ENCODE peak calls at places on chromosome X, in five cellular contexts. One of them, this sample, is unnamed. For H3K4me1, the result is how much of the 10 kb centered on the place peaks cover.

GRCh38 chrX:40097101-40097491 is 662 bp downstream of the BCOR start:
- DNase-seq in fibroblast of lung: no peak
- DNase-seq in Peyer's patch: peak
- DNase-seq in upper lobe of right lung: peak
- DNase-seq in H9: no peak
- DNase-seq in this sample: peak

GRCh38 chrX:1592128-1592862 is 891 bp downstream of the AKAP17A start:
- DNase-seq in fibroblast of lung: peak
- DNase-seq in Peyer's patch: no peak
- DNase-seq in upper lobe of right lung: peak
- DNase-seq in H9: peak
- DNase-seq in this sample: peak

GRCh38 chrX:153681175-153681574 is 6.6 kb upstream of the SLC6A8 start:
- DNase-seq in fibroblast of lung: no peak
- DNase-seq in Peyer's patch: peak
- DNase-seq in upper lobe of right lung: no peak
- DNase-seq in H9: peak
- DNase-seq in this sample: no peak

GRCh38 chrX:87808576-87809243 is 291.1 kb downstream of the KLHL4 start:
- DNase-seq in fibroblast of lung: no peak
- DNase-seq in Peyer's patch: no peak
- DNase-seq in upper lobe of right lung: no peak
- DNase-seq in H9: no peak
- DNase-seq in this sample: no peak

GRCh38 chrX:2145672-2146412 is 354.9 kb downstream of the DHRSX start:
- DNase-seq in fibroblast of lung: no peak
- DNase-seq in Peyer's patch: no peak
- DNase-seq in upper lobe of right lung: no peak
- DNase-seq in H9: no peak
- DNase-seq in this sample: no peak

GRCh38 chrX:50622751-50623150 is 152.1 kb upstream of the DGKK start:
- DNase-seq in fibroblast of lung: no peak
- DNase-seq in Peyer's patch: no peak
- DNase-seq in upper lobe of right lung: no peak
- DNase-seq in H9: no peak
- DNase-seq in this sample: no peak

GRCh38 chrX:48045410-48046311 is 25.8 kb downstream of the ZNF630 start:
- DNase-seq in fibroblast of lung: peak
- DNase-seq in Peyer's patch: no peak
- DNase-seq in upper lobe of right lung: no peak
- DNase-seq in H9: no peak
- DNase-seq in this sample: peak

GRCh38 chrX:1321689-1322088 is 14.9 kb upstream of the IL3RA start:
- DNase-seq in fibroblast of lung: no peak
- DNase-seq in Peyer's patch: no peak
- DNase-seq in upper lobe of right lung: no peak
- DNase-seq in H9: no peak
- DNase-seq in this sample: no peak

GRCh38 chrX:68822641-68823410 is 6.0 kb upstream of the EFNB1 start:
- DNase-seq in fibroblast of lung: peak
- DNase-seq in Peyer's patch: no peak
- DNase-seq in upper lobe of right lung: no peak
- DNase-seq in H9: peak
- DNase-seq in this sample: peak

GRCh38 chrX:154459843-154460242 is 1.8 kb downstream of the PLXNA3 start:
- DNase-seq in fibroblast of lung: no peak
- DNase-seq in Peyer's patch: no peak
- DNase-seq in upper lobe of right lung: no peak
- DNase-seq in H9: no peak
- DNase-seq in this sample: peak

GRCh38 chrX:103503163-103503852 is 16.0 kb downstream of the RAB40A start:
- DNase-seq in fibroblast of lung: no peak
- DNase-seq in Peyer's patch: no peak
- DNase-seq in upper lobe of right lung: no peak
- DNase-seq in H9: no peak
- DNase-seq in this sample: peak

GRCh38 chrX:10401239-10401638 is 219.1 kb downstream of the MID1 start:
- DNase-seq in fibroblast of lung: no peak
- DNase-seq in Peyer's patch: no peak
- DNase-seq in upper lobe of right lung: no peak
- DNase-seq in H9: no peak
- DNase-seq in this sample: no peak

GRCh38 chrX:69014200-69014599 is 151.1 kb downstream of the PJA1 start:
- DNase-seq in fibroblast of lung: peak
- DNase-seq in Peyer's patch: no peak
- DNase-seq in upper lobe of right lung: no peak
- DNase-seq in H9: no peak
- DNase-seq in this sample: peak

GRCh38 chrX:136822337-136823095 is 41.8 kb upstream of the ARHGEF6 start:
- DNase-seq in fibroblast of lung: peak
- DNase-seq in Peyer's patch: no peak
- DNase-seq in upper lobe of right lung: no peak
- DNase-seq in H9: no peak
- DNase-seq in this sample: no peak

GRCh38 chrX:137043736-137044135 is 9.9 kb upstream of the GPR101 start:
- DNase-seq in fibroblast of lung: no peak
- DNase-seq in Peyer's patch: no peak
- DNase-seq in upper lobe of right lung: no peak
- DNase-seq in H9: no peak
- DNase-seq in this sample: no peak

GRCh38 chrX:925094-925493 is 287.4 kb downstream of the CRLF2 start:
- DNase-seq in fibroblast of lung: no peak
- DNase-seq in Peyer's patch: no peak
- DNase-seq in upper lobe of right lung: no peak
- DNase-seq in H9: no peak
- DNase-seq in this sample: no peak

GRCh38 chrX:122913134-122913533 is 270.9 kb upstream of the GRIA3 start:
- DNase-seq in fibroblast of lung: no peak
- DNase-seq in Peyer's patch: no peak
- DNase-seq in upper lobe of right lung: no peak
- DNase-seq in H9: no peak
- DNase-seq in this sample: no peak

GRCh38 chrX:8520791-8521190 is 56.2 kb downstream of the VCX3B start:
- DNase-seq in fibroblast of lung: no peak
- DNase-seq in Peyer's patch: no peak
- DNase-seq in upper lobe of right lung: no peak
- DNase-seq in H9: no peak
- DNase-seq in this sample: no peak

GRCh38 chrX:110204986-110205385 is 112.9 kb downstream of the AMMECR1 start:
- DNase-seq in fibroblast of lung: peak
- DNase-seq in Peyer's patch: no peak
- DNase-seq in upper lobe of right lung: no peak
- DNase-seq in H9: no peak
- DNase-seq in this sample: peak

GRCh38 chrX:3520987-3521875 is 174.8 kb upstream of the MXRA5 start:
- DNase-seq in fibroblast of lung: no peak
- DNase-seq in Peyer's patch: no peak
- DNase-seq in upper lobe of right lung: no peak
- DNase-seq in H9: no peak
- DNase-seq in this sample: peak

GRCh38 chrX:53048169-53049126 is at the start of gene GPR173:
- DNase-seq in fibroblast of lung: peak
- DNase-seq in Peyer's patch: no peak
- DNase-seq in upper lobe of right lung: peak
- DNase-seq in H9: peak
- DNase-seq in this sample: peak

GRCh38 chrX:96372313-96373046 is 312.2 kb upstream of the DIAPH2 start:
- DNase-seq in fibroblast of lung: peak
- DNase-seq in Peyer's patch: no peak
- DNase-seq in upper lobe of right lung: no peak
- DNase-seq in H9: peak
- DNase-seq in this sample: peak

GRCh38 chrX:138914751-138915150 is 203.2 kb upstream of the FGF13 start:
- DNase-seq in fibroblast of lung: no peak
- DNase-seq in Peyer's patch: no peak
- DNase-seq in upper lobe of right lung: no peak
- DNase-seq in H9: no peak
- DNase-seq in this sample: no peak

GRCh38 chrX:70168238-70169188 is 8.8 kb upstream of the DGAT2L6 start:
- DNase-seq in fibroblast of lung: peak
- DNase-seq in Peyer's patch: no peak
- DNase-seq in upper lobe of right lung: no peak
- DNase-seq in H9: peak
- DNase-seq in this sample: peak

GRCh38 chrX:12950851-12951589 is 23.9 kb upstream of the TMSB4X start:
- DNase-seq in fibroblast of lung: no peak
- DNase-seq in Peyer's patch: peak
- DNase-seq in upper lobe of right lung: peak
- DNase-seq in H9: peak
- DNase-seq in this sample: no peak

GRCh38 chrX:53211391-53211978 is 13.5 kb downstream of the KDM5C start:
- DNase-seq in fibroblast of lung: no peak
- DNase-seq in Peyer's patch: no peak
- DNase-seq in upper lobe of right lung: no peak
- DNase-seq in H9: no peak
- DNase-seq in this sample: no peak

GRCh38 chrX:96445531-96446065 is 239.0 kb upstream of the DIAPH2 start:
- DNase-seq in fibroblast of lung: no peak
- DNase-seq in Peyer's patch: no peak
- DNase-seq in upper lobe of right lung: no peak
- DNase-seq in H9: no peak
- DNase-seq in this sample: no peak

GRCh38 chrX:148878371-148878770 is 378.0 kb downstream of the AFF2 start:
- DNase-seq in fibroblast of lung: peak
- DNase-seq in Peyer's patch: no peak
- DNase-seq in upper lobe of right lung: no peak
- DNase-seq in H9: no peak
- DNase-seq in this sample: peak

GRCh38 chrX:8179653-8180052 is 8.6 kb upstream of the VCX2 start:
- DNase-seq in fibroblast of lung: peak
- DNase-seq in Peyer's patch: no peak
- DNase-seq in upper lobe of right lung: no peak
- DNase-seq in H9: no peak
- DNase-seq in this sample: no peak

GRCh38 chrX:66672106-66672505 is 33.2 kb upstream of the EDA2R start:
- DNase-seq in fibroblast of lung: no peak
- DNase-seq in Peyer's patch: no peak
- DNase-seq in upper lobe of right lung: no peak
- DNase-seq in H9: no peak
- DNase-seq in this sample: no peak

GRCh38 chrX:17595456-17596035 is 141.7 kb upstream of the SCML1 start:
- DNase-seq in fibroblast of lung: peak
- DNase-seq in Peyer's patch: no peak
- DNase-seq in upper lobe of right lung: no peak
- DNase-seq in H9: no peak
- DNase-seq in this sample: no peak

GRCh38 chrX:115679460-115679859 is 118.5 kb downstream of the PLS3 start:
- DNase-seq in fibroblast of lung: peak
- DNase-seq in Peyer's patch: no peak
- DNase-seq in upper lobe of right lung: no peak
- DNase-seq in H9: no peak
- DNase-seq in this sample: peak

GRCh38 chrX:70479970-70480659 is 35.5 kb downstream of the DLG3 start:
- DNase-seq in fibroblast of lung: peak
- DNase-seq in Peyer's patch: peak
- DNase-seq in upper lobe of right lung: no peak
- DNase-seq in H9: peak
- DNase-seq in this sample: peak

GRCh38 chrX:53642326-53642725 is 44.2 kb downstream of the HUWE1 start:
- DNase-seq in fibroblast of lung: peak
- DNase-seq in Peyer's patch: no peak
- DNase-seq in upper lobe of right lung: no peak
- DNase-seq in H9: no peak
- DNase-seq in this sample: no peak

GRCh38 chrX:23334871-23335599 is 386 bp downstream of the PTCHD1 start:
- DNase-seq in fibroblast of lung: no peak
- DNase-seq in Peyer's patch: no peak
- DNase-seq in upper lobe of right lung: no peak
- DNase-seq in H9: peak
- DNase-seq in this sample: no peak

GRCh38 chrX:56564921-56565861 is 1.8 kb downstream of the UBQLN2 start:
- DNase-seq in fibroblast of lung: no peak
- DNase-seq in Peyer's patch: no peak
- DNase-seq in upper lobe of right lung: no peak
- DNase-seq in H9: no peak
- DNase-seq in this sample: peak

GRCh38 chrX:103845165-103845653 is 13.2 kb upstream of the RAB9B start:
- DNase-seq in fibroblast of lung: peak
- DNase-seq in Peyer's patch: peak
- DNase-seq in upper lobe of right lung: peak
- DNase-seq in H9: peak
- DNase-seq in this sample: peak

GRCh38 chrX:19870710-19871490 is 16.5 kb downstream of the SH3KBP1 start:
- DNase-seq in fibroblast of lung: no peak
- DNase-seq in Peyer's patch: no peak
- DNase-seq in upper lobe of right lung: no peak
- DNase-seq in H9: no peak
- DNase-seq in this sample: no peak
- H3K4me1 ChIP-seq in fibroblast of lung: under half
- H3K4me1 ChIP-seq in Peyer's patch: under half
- H3K4me1 ChIP-seq in upper lobe of right lung: under half
- H3K4me1 ChIP-seq in H9: under half
- H3K4me1 ChIP-seq in this sample: under half

GRCh38 chrX:118350715-118351114 is 4.8 kb downstream of the WDR44 start:
- DNase-seq in fibroblast of lung: no peak
- DNase-seq in Peyer's patch: no peak
- DNase-seq in upper lobe of right lung: no peak
- DNase-seq in H9: no peak
- DNase-seq in this sample: no peak
- H3K4me1 ChIP-seq in fibroblast of lung: under half
- H3K4me1 ChIP-seq in Peyer's patch: under half
- H3K4me1 ChIP-seq in upper lobe of right lung: under half
- H3K4me1 ChIP-seq in H9: under half
- H3K4me1 ChIP-seq in this sample: under half

GRCh38 chrX:107565005-107565404 is 63.3 kb upstream of the PRPS1 start:
- DNase-seq in fibroblast of lung: no peak
- DNase-seq in Peyer's patch: no peak
- DNase-seq in upper lobe of right lung: no peak
- DNase-seq in H9: no peak
- DNase-seq in this sample: no peak
- H3K4me1 ChIP-seq in fibroblast of lung: under half
- H3K4me1 ChIP-seq in Peyer's patch: under half
- H3K4me1 ChIP-seq in upper lobe of right lung: under half
- H3K4me1 ChIP-seq in H9: under half
- H3K4me1 ChIP-seq in this sample: under half

GRCh38 chrX:38882894-38883620 is 81.8 kb downstream of the MID1IP1 start:
- DNase-seq in fibroblast of lung: peak
- DNase-seq in Peyer's patch: no peak
- DNase-seq in upper lobe of right lung: no peak
- DNase-seq in H9: no peak
- DNase-seq in this sample: peak
- H3K4me1 ChIP-seq in fibroblast of lung: under half
- H3K4me1 ChIP-seq in Peyer's patch: under half
- H3K4me1 ChIP-seq in upper lobe of right lung: under half
- H3K4me1 ChIP-seq in H9: under half
- H3K4me1 ChIP-seq in this sample: under half

DNA sequence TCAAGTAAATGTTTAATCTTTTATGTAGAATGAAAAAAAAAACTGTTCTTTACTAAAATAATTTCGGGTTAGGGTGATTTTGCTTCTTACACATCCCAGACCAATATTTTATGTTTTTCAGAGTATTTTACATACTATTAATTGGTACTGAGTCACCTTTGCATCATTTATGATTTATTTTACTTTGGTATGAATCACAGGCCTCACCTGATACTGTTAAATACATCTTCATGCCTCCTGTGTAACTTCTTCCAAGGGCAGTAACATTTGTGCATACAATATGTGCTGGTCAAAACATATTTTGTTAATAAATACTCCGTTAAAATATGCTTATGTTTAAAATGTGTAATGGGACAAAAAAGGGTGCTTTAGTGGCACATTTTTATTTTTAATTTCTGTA is 529.6 kb downstream of the ZNF674 start:
- DNase-seq in fibroblast of lung: no peak
- DNase-seq in Peyer's patch: no peak
- DNase-seq in upper lobe of right lung: no peak
- DNase-seq in H9: no peak
- DNase-seq in this sample: no peak
- H3K4me1 ChIP-seq in fibroblast of lung: under half
- H3K4me1 ChIP-seq in Peyer's patch: under half
- H3K4me1 ChIP-seq in upper lobe of right lung: under half
- H3K4me1 ChIP-seq in H9: under half
- H3K4me1 ChIP-seq in this sample: under half